ENCODE peak calls at places on chromosomes 3 and 15, in four cellular contexts. N, F, H and E are unnamed samples.

GRCh38 chr15:68379058-68379758 is 52.8 kb downstream of the ITGA11 start:
- DNase-seq in N (peak; percentile 9), F (peak; percentile 0), H (peak; percentile 47), E (peak; percentile 9)

GRCh38 chr3:63538912-63539311 is 113.6 kb upstream of the SNTN start:
- DNase-seq in N (no peak), F (no peak), H (no peak), E (no peak)

GRCh38 chr15:43793647-43794046 is 1.5 kb downstream of the SERF2 start:
- DNase-seq in N (no peak), F (no peak), H (no peak), E (no peak)

GRCh38 chr3:43345877-43346276 is 59.5 kb downstream of the SNRK start:
- DNase-seq in N (no peak), F (no peak), H (peak; percentile 48), E (no peak)

GRCh38 chr15:35306361-35306981 is 221.4 kb upstream of the NANOGP8 start:
- DNase-seq in N (no peak), F (no peak), H (no peak), E (no peak)

GRCh38 chr3:111315911-111316310 is 226.1 kb upstream of the CD96 start:
- DNase-seq in N (no peak), F (no peak), H (no peak), E (no peak)

GRCh38 chr3:54836876-54837275 is 91.0 kb downstream of the LRTM1 start:
- DNase-seq in N (no peak), F (no peak), H (no peak), E (no peak)

GRCh38 chr3:186239321-186239720 is 122.7 kb downstream of the DGKG start:
- DNase-seq in N (no peak), F (no peak), H (no peak), E (no peak)

GRCh38 chr15:57048930-57049550 is 130.6 kb downstream of the TCF12 start:
- DNase-seq in N (no peak), F (no peak), H (no peak), E (no peak)

GRCh38 chr3:24363242-24363641 is 131.4 kb downstream of the THRB start:
- DNase-seq in N (no peak), F (peak; percentile 49), H (no peak), E (no peak)

GRCh38 chr3:52032702-52033408 is 23.5 kb downstream of the DUSP7 start:
- DNase-seq in N (no peak), F (no peak), H (no peak), E (no peak)

GRCh38 chr15:77550275-77551251 is 82.1 kb downstream of the LINGO1 start:
- DNase-seq in N (no peak), F (no peak), H (no peak), E (no peak)

GRCh38 chr15:71489570-71489969 is 320.8 kb upstream of the NR2E3 start:
- DNase-seq in N (no peak), F (no peak), H (no peak), E (no peak)

DNA sequence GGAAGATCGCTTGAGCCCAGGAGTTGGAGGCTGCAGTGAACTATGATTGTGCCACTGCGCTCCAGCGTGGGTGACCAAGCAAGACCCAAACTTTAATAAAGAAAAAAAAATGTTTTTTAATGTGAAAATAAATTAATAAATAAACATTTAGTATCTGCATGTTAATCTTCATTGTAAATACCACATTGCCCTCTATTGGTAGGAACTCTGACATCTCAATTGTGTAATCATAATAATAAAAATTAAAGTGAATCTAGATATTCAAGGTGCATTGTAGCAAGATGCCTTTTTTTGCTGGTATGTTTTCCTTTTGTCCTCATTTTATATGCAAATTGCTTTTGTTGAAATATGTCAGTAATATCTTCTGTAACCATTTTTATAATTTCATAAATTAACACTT is 95.0 kb upstream of the LIMD1 start:
- DNase-seq in N (peak; percentile 25), F (no peak), H (no peak), E (no peak)
- TF ChIP-seq CTCF in N (peak; percentile 71), F (peak; percentile 44), H (peak; percentile 18), E (no peak)

GRCh38 chr3:65401359-65401810 is 637.3 kb downstream of the MAGI1 start:
- DNase-seq in N (no peak), F (no peak), H (no peak), E (no peak)
- H3K4me3 ChIP-seq in N (no peak overlapping the region), F (no peak overlapping the region), H (no peak overlapping the region), E (no peak overlapping the region)

DNA sequence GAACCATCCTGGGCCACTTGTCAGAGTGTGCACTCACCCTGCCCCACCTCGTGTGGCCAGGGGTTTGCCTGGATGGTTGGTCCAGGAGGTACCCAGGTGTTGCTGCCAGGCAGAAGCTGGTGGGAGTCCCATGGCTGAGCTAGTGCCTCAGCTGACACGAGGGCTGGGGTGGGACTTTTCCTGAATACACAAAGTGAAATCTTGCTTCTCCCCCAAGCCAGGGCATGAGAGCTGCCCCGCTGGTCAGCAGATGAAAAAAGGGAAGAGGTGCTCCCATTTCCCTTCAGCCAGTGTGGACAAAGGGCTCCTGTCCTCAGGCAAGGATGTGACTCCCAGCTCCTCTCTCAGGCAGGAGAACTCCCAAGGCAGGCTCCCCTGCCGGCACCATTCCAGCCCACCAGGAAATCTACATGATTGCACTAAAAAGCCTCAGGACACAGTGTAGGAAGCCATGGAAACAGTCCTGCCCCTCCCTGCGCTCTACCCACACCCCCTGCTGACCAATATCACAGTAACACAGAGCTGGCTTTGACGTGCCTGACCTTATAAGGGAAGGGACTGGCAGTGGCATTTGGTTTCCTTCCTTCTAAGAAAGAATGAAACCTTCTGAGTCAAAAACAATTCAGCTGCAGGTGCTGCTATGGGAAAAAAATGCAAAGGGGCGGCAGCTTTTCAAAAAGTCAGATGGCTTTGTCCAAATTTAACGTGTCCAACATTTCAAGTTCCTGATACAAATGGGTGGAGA is 33.9 kb downstream of the MYO5C start:
- DNase-seq in N (peak; percentile 77), F (peak; percentile 68), H (no peak), E (peak; percentile 92)
- TF ChIP-seq CTCF in N (peak; percentile 23), F (no peak), H (no peak), E (no peak)

GRCh38 chr15:48898083-48898482 is 20.1 kb downstream of the EID1 start:
- DNase-seq in N (no peak), F (no peak), H (no peak), E (no peak)
- H3K4me3 ChIP-seq in N (no peak overlapping the region), F (no peak overlapping the region), H (no peak overlapping the region), E (no peak overlapping the region)

DNA sequence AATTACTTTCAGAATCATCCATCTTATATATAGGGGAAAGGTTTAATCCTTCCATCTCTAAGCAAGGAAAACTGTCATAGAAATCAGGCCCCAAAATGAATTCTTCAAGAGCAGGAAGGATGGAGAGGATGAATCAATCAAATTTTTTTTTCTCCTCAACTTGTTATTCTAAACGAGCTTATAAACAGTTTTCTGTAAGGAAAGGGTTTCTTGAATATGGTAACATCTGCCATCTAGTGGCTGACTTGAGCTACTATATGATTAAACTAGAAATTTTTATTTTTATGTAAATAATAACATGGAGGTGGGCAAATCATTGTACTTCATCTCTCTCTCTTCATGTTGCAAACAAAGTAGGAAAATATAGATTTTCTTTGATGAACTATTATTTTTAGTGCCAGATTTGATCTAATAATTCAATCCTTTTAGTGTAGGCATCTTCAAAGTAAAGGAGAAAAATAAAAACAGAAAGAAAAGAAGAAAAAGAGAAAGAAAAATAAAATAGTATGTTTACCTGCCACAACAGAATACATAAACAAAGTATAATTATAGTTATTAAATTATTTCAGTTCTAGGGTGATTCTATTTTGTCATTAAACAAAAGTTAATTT is 146.6 kb downstream of the SERPINI1 start:
- DNase-seq in N (peak; percentile 83), F (no peak), H (no peak), E (no peak)
- TF ChIP-seq CTCF in N (peak; percentile 91), F (peak; percentile 79), H (peak; percentile 67), E (no peak)

DNA sequence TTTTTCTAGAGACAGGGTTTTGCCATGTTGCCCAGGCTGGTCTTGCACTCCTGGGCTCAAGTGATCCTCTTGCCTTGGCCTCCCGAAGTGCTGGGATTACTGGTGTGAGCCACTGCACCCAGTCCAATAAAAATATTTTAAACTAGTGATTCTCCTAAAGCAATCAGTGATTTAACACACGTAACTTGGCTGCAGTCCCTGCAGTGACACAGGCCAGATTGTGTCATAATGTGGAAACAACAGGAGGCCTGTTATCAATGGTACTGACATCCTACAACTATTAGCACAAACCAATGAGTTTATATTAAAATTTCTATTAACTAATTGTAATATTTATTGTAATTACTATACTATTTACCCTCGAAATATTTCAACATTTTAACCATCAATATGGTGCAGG is 1.6 kb upstream of the SEC61A1 start:
- DNase-seq in N (no peak), F (no peak), H (no peak), E (no peak)
- H3K4me3 ChIP-seq in N (no peak overlapping the region), F (no peak overlapping the region), H (no peak overlapping the region), E (no peak overlapping the region)